ENCODE peak calls at places on chromosomes 5 and 9, in nine cellular contexts. S is mammary epithelial cell, E is right atrium auricular region, V is uterus, H is heart left ventricle, P is AG04450, W is astrocyte, Y is left lung, B is dorsolateral prefrontal cortex. T is an unnamed sample.

GRCh38 chr5:100520348-100520747 is 14.8 kb upstream of the FAM174A start:
- DNase-seq in S (no peak), E (no peak), V (no peak), H (no peak), P (no peak), W (no peak), Y (no peak), B (no peak), T (no peak)

GRCh38 chr5:57779383-57780223 is 297.0 kb upstream of the ACTBL2 start:
- DNase-seq in S (peak; percentile 69), E (no peak), V (peak; percentile 18), H (peak; percentile 43), P (peak; percentile 57), W (peak; percentile 62), Y (no peak), B (no peak), T (peak; percentile 66)

GRCh38 chr9:87039809-87040392 is 92.6 kb upstream of the GAS1 start:
- DNase-seq in S (peak; percentile 68), E (no peak), V (no peak), H (no peak), P (no peak), W (peak; percentile 0), Y (no peak), B (no peak), T (peak; percentile 22)

GRCh38 chr5:978051-978450 is 30.6 kb upstream of the NKD2 start:
- DNase-seq in S (no peak), E (no peak), V (no peak), H (no peak), P (no peak), W (no peak), Y (no peak), B (no peak), T (no peak)

GRCh38 chr9:18776836-18777820 is 255.9 kb downstream of the SAXO1 start:
- DNase-seq in S (no peak), E (no peak), V (no peak), H (no peak), P (no peak), W (no peak), Y (no peak), B (no peak), T (no peak)

GRCh38 chr9:93186151-93186715 is 2.3 kb downstream of the WNK2 start:
- DNase-seq in S (no peak), E (no peak), V (no peak), H (no peak), P (no peak), W (no peak), Y (no peak), B (no peak), T (no peak)

GRCh38 chr5:152634596-152634995 is 229.5 kb upstream of the NMUR2 start:
- DNase-seq in S (no peak), E (no peak), V (no peak), H (peak; percentile 46), P (no peak), W (no peak), Y (no peak), B (peak; percentile 79), T (no peak)

GRCh38 chr5:140926903-140927573 is 939 bp downstream of the PCDHAC1 start:
- DNase-seq in S (no peak), E (peak; percentile 62), V (no peak), H (peak; percentile 8), P (no peak), W (no peak), Y (no peak), B (peak; percentile 13), T (peak; percentile 54)

GRCh38 chr5:149425729-149426128 is 46.6 kb upstream of the IL17B start:
- DNase-seq in S (no peak), E (no peak), V (no peak), H (no peak), P (no peak), W (no peak), Y (no peak), B (no peak), T (no peak)

GRCh38 chr5:54443264-54443663 is 12.2 kb upstream of the HSPB3 start:
- DNase-seq in S (peak; percentile 2), E (no peak), V (no peak), H (no peak), P (peak; percentile 24), W (peak; percentile 14), Y (no peak), B (no peak), T (peak; percentile 49)

GRCh38 chr5:66643383-66643782 is 47.2 kb downstream of the MAST4 start:
- DNase-seq in S (no peak), E (no peak), V (no peak), H (no peak), P (no peak), W (no peak), Y (no peak), B (no peak), T (no peak)

GRCh38 chr5:74122175-74122574 is 496.2 kb downstream of the ARHGEF28 start:
- DNase-seq in S (no peak), E (no peak), V (no peak), H (no peak), P (no peak), W (no peak), Y (no peak), B (no peak), T (no peak)

GRCh38 chr5:6578676-6579343 is 54.0 kb downstream of the NSUN2 start:
- DNase-seq in S (no peak), E (peak; percentile 38), V (no peak), H (no peak), P (no peak), W (peak; percentile 77), Y (no peak), B (no peak), T (no peak)

GRCh38 chr5:74651710-74652109 is 11.2 kb upstream of the ENC1 start:
- DNase-seq in S (peak; percentile 94), E (no peak), V (no peak), H (no peak), P (no peak), W (peak; percentile 73), Y (no peak), B (no peak), T (peak; percentile 71)

DNA sequence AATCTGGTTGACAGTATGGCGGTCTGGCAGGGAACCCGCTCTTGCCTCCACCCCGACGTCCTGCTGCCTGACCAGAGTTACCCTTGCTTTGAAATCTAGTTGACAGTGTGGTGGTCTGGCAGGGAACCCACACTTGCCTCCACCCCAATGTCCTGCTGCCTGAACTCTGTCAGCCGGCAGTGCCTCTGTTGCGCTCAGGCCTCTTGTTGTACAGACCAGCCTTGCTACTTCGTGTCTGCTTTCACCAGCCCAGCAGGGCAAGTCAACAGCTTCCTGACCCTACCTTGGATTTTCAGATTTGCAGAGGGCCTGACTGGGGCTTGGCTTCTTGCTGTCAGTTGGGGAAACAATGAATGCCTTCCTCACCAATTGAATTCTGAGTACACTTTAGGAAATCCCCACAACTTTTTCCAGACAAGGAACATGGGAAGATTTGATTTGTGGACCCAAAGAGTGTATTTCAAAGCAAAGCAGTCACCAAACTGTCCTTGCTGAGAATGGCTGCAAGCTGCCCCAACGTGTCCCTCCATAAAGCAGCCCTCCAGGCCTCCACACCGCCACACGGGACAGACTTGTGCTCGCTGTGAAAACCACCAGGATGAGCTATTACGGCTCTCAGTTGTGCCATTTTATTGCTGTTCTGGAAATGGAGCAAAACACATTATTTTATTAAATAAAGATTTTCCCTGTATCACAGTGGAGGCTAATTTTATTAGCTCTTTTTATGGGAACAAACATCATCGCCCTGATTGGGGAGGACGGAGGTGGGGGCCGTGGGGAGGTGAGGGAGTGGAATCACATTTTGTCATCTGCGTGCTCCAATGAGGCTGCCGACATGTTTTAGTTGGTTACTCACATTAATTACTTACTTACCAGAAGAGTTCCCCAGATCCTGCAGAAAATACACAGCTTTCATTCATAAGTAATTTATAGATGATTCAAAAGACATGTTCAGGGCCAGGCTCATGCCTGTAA is 189.3 kb downstream of the AOPEP start:
- DNase-seq in S (no peak), E (peak; percentile 54), V (no peak), H (no peak), P (no peak), W (no peak), Y (no peak), B (no peak), T (no peak)
- H3K27ac ChIP-seq in S (no peak overlapping the region), E (peak overlapping the region; percentile 79), V (peak overlapping the region; percentile 75), H (no peak overlapping the region), P (no peak overlapping the region), W (peak overlapping the region; percentile 84), Y (no peak overlapping the region), B (peak overlapping the region; percentile 96), T (peak overlapping the region; percentile 63)

DNA sequence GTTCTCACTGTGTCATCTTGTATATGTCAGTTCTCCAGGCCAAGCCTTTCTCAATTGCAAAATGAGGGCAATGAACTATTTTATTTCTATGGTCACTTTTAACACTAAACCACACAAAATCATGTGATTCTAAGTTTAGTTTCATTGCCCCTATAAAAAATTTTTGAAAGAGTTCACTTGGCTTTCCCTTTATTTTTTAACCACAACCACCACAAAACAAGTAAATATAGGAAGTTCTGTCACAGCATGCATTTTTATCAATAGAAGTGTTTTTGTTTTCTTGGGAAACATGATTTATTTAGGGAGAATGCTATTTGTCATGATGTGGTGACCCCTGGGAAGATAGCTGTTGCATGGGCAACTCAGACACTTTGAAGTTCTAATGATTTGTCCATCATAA is 169.1 kb downstream of the CSNK1G3 start:
- DNase-seq in S (no peak), E (no peak), V (no peak), H (no peak), P (no peak), W (no peak), Y (no peak), B (no peak), T (no peak)
- TF ChIP-seq CTCF in S (no peak), E (no peak), V (no peak), H (no peak), P (no peak), W (no peak), Y (no peak), B (no peak), T (no peak)

GRCh38 chr5:126961702-126962101 is 68.7 kb downstream of the MARCHF3 start:
- DNase-seq in S (peak; percentile 84), E (no peak), V (no peak), H (no peak), P (no peak), W (no peak), Y (no peak), B (no peak), T (peak; percentile 65)
- H3K27ac ChIP-seq in S (peak overlapping the region; percentile 20), E (no peak overlapping the region), V (no peak overlapping the region), H (no peak overlapping the region), P (no peak overlapping the region), W (no peak overlapping the region), Y (no peak overlapping the region), B (no peak overlapping the region), T (no peak overlapping the region)

GRCh38 chr9:81633952-81634421 is 55.4 kb downstream of the TLE1 start:
- DNase-seq in S (no peak), E (no peak), V (no peak), H (no peak), P (no peak), W (no peak), Y (no peak), B (no peak), T (no peak)
- TF ChIP-seq CTCF in S (no peak), E (no peak), V (no peak), H (no peak), P (no peak), W (no peak), Y (no peak), B (no peak), T (no peak)